ENCODE peak calls at places on chromosomes 5 and 9, in five cellular contexts. O, T, N, Z and P are unnamed samples.

GRCh38 chr5:167833456-167833855 is 458.0 kb upstream of the WWC1 start:
- DNase-seq in O (no peak), T (no peak), N (no peak), Z (no peak), P (no peak)

GRCh38 chr9:80157561-80157983 is 585.8 kb downstream of the TLE4 start:
- DNase-seq in O (no peak), T (no peak), N (peak; percentile 3), Z (no peak), P (no peak)

GRCh38 chr5:78610633-78611032 is 37.9 kb downstream of the LHFPL2 start:
- DNase-seq in O (no peak), T (no peak), N (no peak), Z (no peak), P (no peak)

GRCh38 chr9:107386396-107386795 is 103.2 kb downstream of the KLF4 start:
- DNase-seq in O (no peak), T (peak; percentile 40), N (no peak), Z (peak; percentile 66), P (no peak)

GRCh38 chr5:131379723-131380122 is 115.9 kb downstream of the CDC42SE2 start:
- DNase-seq in O (no peak), T (no peak), N (no peak), Z (no peak), P (peak; percentile 58)

GRCh38 chr5:54329731-54330709 is 19.6 kb upstream of the ARL15 start:
- DNase-seq in O (peak; percentile 44), T (no peak), N (peak; percentile 13), Z (no peak), P (peak; percentile 92)

GRCh38 chr9:469672-470040 is 255.0 kb downstream of the DOCK8 start:
- DNase-seq in O (no peak), T (peak; percentile 20), N (peak; percentile 88), Z (peak; percentile 55), P (no peak)

GRCh38 chr5:123116063-123116462 is 27.0 kb downstream of the PRDM6 start:
- DNase-seq in O (peak; percentile 69), T (no peak), N (no peak), Z (no peak), P (no peak)

GRCh38 chr9:133199648-133200321 is 9.3 kb downstream of the OBP2B start:
- DNase-seq in O (no peak), T (peak; percentile 36), N (no peak), Z (peak; percentile 76), P (no peak)

GRCh38 chr5:56164371-56164770 is 68.8 kb downstream of the ANKRD55 start:
- DNase-seq in O (no peak), T (no peak), N (peak; percentile 36), Z (no peak), P (no peak)

GRCh38 chr9:133304158-133304470 is 29.1 kb upstream of the ABO start:
- DNase-seq in O (no peak), T (no peak), N (no peak), Z (no peak), P (no peak)

GRCh38 chr5:4990017-4990416 is 150.1 kb upstream of the ADAMTS16 start:
- DNase-seq in O (no peak), T (no peak), N (no peak), Z (no peak), P (no peak)

GRCh38 chr9:14240491-14240890 is 73.5 kb downstream of the NFIB start:
- DNase-seq in O (no peak), T (no peak), N (no peak), Z (no peak), P (no peak)

GRCh38 chr9:93576296-93577044 is at the start of gene PHF2:
- DNase-seq in O (no peak), T (no peak), N (no peak), Z (no peak), P (no peak)

GRCh38 chr9:114002271-114002985 is 75.7 kb downstream of the AMBP start:
- DNase-seq in O (no peak), T (no peak), N (no peak), Z (no peak), P (no peak)

GRCh38 chr5:169788168-169788567 is 151.1 kb downstream of the DOCK2 start:
- DNase-seq in O (no peak), T (no peak), N (no peak), Z (no peak), P (no peak)

GRCh38 chr5:180469586-180469865 is 24.7 kb upstream of the CNOT6 start:
- DNase-seq in O (no peak), T (no peak), N (no peak), Z (no peak), P (no peak)

GRCh38 chr5:156155638-156156037 is 171.3 kb upstream of the SGCD start:
- DNase-seq in O (no peak), T (no peak), N (peak; percentile 7), Z (no peak), P (no peak)

GRCh38 chr5:43631182-43631910 is 28.4 kb downstream of the NNT start:
- DNase-seq in O (peak; percentile 67), T (peak; percentile 19), N (peak; percentile 80), Z (peak; percentile 66), P (peak; percentile 63)

GRCh38 chr9:31824860-31825259 is 559.6 kb upstream of the ACO1 start:
- DNase-seq in O (no peak), T (no peak), N (no peak), Z (no peak), P (no peak)

GRCh38 chr5:68285857-68286611 is 70.5 kb downstream of the PIK3R1 start:
- DNase-seq in O (peak; percentile 56), T (no peak), N (peak; percentile 7), Z (no peak), P (no peak)

GRCh38 chr9:25935188-25935587 is 256.9 kb upstream of the TUSC1 start:
- DNase-seq in O (no peak), T (no peak), N (no peak), Z (no peak), P (no peak)

GRCh38 chr5:14038341-14038959 is 94.0 kb upstream of the DNAH5 start:
- DNase-seq in O (peak; percentile 83), T (no peak), N (no peak), Z (no peak), P (peak; percentile 92)

GRCh38 chr5:172816887-172817418 is 17.1 kb upstream of the ERGIC1 start:
- DNase-seq in O (peak; percentile 50), T (no peak), N (no peak), Z (no peak), P (peak; percentile 62)

GRCh38 chr5:84028093-84028492 is 307.4 kb upstream of the HAPLN1 start:
- DNase-seq in O (no peak), T (no peak), N (no peak), Z (no peak), P (peak; percentile 63)

GRCh38 chr9:122261469-122261881 is 3.2 kb downstream of the RBM18 start:
- DNase-seq in O (peak; percentile 79), T (peak; percentile 35), N (peak; percentile 71), Z (peak; percentile 79), P (no peak)

GRCh38 chr5:88840497-88840896 is 42.5 kb downstream of the MEF2C start:
- DNase-seq in O (no peak), T (no peak), N (no peak), Z (no peak), P (no peak)

GRCh38 chr5:143101134-143101533 is 302.4 kb downstream of the NR3C1 start:
- DNase-seq in O (no peak), T (no peak), N (no peak), Z (no peak), P (no peak)

GRCh38 chr5:45225571-45226031 is 416.9 kb downstream of the MRPS30 start:
- DNase-seq in O (no peak), T (no peak), N (no peak), Z (no peak), P (no peak)